ENCODE peak calls at places on chromosomes 3 and 15, in five cellular contexts. X is A549, O is esophagus muscularis mucosa, Y is HepG2, K is ovary. A is an unnamed sample.

GRCh38 chr3:155805204-155805801 is 775 bp downstream of the C3orf33 start:
- DNase-seq in X (peak), O (no peak), Y (peak), K (no peak), A (peak)

GRCh38 chr15:29988689-29989088 is 94.1 kb upstream of the GOLGA8J start:
- DNase-seq in X (no peak), O (no peak), Y (no peak), K (no peak), A (no peak)

GRCh38 chr3:29268651-29269050 is 12.2 kb upstream of the RBMS3 start:
- DNase-seq in X (no peak), O (no peak), Y (no peak), K (no peak), A (no peak)

GRCh38 chr3:13219902-13220296 is 146.7 kb upstream of the IQSEC1 start:
- DNase-seq in X (no peak), O (no peak), Y (no peak), K (no peak), A (no peak)

GRCh38 chr3:131341761-131342160 is 39.8 kb upstream of the NUDT16 start:
- DNase-seq in X (no peak), O (no peak), Y (no peak), K (no peak), A (no peak)

GRCh38 chr15:63971427-63971805 is 74.9 kb downstream of the DAPK2 start:
- DNase-seq in X (no peak), O (no peak), Y (no peak), K (no peak), A (no peak)

GRCh38 chr3:176994876-176995781 is 202.2 kb downstream of the TBL1XR1 start:
- DNase-seq in X (no peak), O (no peak), Y (no peak), K (no peak), A (no peak)

GRCh38 chr3:24521306-24522154 is 26.9 kb upstream of the THRB start:
- DNase-seq in X (peak), O (no peak), Y (peak), K (peak), A (peak)

GRCh38 chr3:186815490-186815889 is 9.2 kb upstream of the RFC4 start:
- DNase-seq in X (peak), O (no peak), Y (no peak), K (no peak), A (no peak)

GRCh38 chr3:60755094-60755493 is 496.2 kb downstream of the FHIT start:
- DNase-seq in X (peak), O (no peak), Y (peak), K (no peak), A (no peak)

GRCh38 chr15:80418892-80419537 is 14.8 kb downstream of the ARNT2 start:
- DNase-seq in X (peak), O (no peak), Y (peak), K (no peak), A (no peak)

GRCh38 chr15:93025625-93025982 is 63.4 kb downstream of the RGMA start:
- DNase-seq in X (no peak), O (no peak), Y (no peak), K (no peak), A (no peak)

GRCh38 chr3:30112904-30113484 is 493.4 kb upstream of the TGFBR2 start:
- DNase-seq in X (peak), O (no peak), Y (peak), K (no peak), A (no peak)

GRCh38 chr15:70035719-70036077 is 62.0 kb downstream of the TLE3 start:
- DNase-seq in X (no peak), O (no peak), Y (no peak), K (no peak), A (no peak)
- H3K4me3 ChIP-seq in X (no peak), O (no peak), Y (no peak), K (no peak), A (no peak)

GRCh38 chr15:40471105-40471777 is 457 bp downstream of the CHST14 start:
- DNase-seq in X (peak), O (no peak), Y (no peak), K (peak), A (no peak)
- TF ChIP-seq POLR2A in X (peak), O (no peak), Y (peak), K (no peak), A (no peak)

GRCh38 chr15:72005483-72005882 is 112.5 kb downstream of the MYO9A start:
- DNase-seq in X (no peak), O (no peak), Y (no peak), K (no peak), A (no peak)

GRCh38 chr15:72011291-72011940 is 106.5 kb downstream of the MYO9A start:
- DNase-seq in X (no peak), O (no peak), Y (no peak), K (no peak), A (no peak)

GRCh38 chr15:72009207-72009606 is 108.7 kb downstream of the MYO9A start:
- DNase-seq in X (peak), O (no peak), Y (peak), K (no peak), A (peak)

GRCh38 chr15:72006382-72006781 is 111.6 kb downstream of the MYO9A start:
- DNase-seq in X (no peak), O (no peak), Y (no peak), K (no peak), A (no peak)
- TF ChIP-seq EP300 in X (no peak), O (no peak), Y (no peak), K (no peak), A (no peak)

DNA sequence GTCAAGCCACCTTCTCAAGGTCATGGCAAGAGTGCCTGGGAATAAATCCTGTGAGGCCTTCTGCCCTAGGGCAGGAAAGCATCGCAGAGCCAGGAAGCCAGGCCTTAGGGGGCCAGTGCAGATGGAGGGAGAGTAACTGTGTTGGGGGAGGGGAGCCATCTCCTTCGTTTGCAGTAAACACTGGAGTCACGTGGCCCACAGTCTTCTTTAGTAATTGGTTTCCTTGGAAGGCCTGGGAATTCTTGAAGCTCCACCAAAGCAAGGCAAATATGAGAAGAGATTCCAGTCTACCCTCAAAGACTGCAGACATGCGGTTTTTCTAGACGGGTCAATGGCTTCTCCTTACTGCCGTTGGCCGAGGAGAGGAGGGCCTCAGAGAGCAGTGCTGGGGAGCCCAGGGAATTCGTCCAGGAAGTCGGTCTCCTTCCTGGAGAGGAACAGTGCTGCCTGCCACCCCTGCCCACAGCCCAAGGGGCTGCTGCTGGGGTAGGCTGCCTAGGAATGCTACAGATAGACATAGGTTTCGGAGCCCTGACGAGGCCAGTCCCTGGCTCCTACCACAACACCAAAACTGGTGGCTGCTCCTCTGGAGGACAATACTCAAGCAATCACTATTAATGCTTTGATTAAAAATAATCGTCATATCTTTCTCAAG is 30.6 kb downstream of the ANP32A start:
- DNase-seq in X (no peak), O (no peak), Y (no peak), K (no peak), A (no peak)
- H3K4me3 ChIP-seq in X (no peak), O (no peak), Y (no peak), K (no peak), A (no peak)

GRCh38 chr15:98391131-98391530 is 257.2 kb upstream of the IGF1R start:
- DNase-seq in X (no peak), O (no peak), Y (no peak), K (no peak), A (no peak)

GRCh38 chr15:98397411-98397810 is 250.9 kb upstream of the IGF1R start:
- DNase-seq in X (no peak), O (no peak), Y (no peak), K (no peak), A (no peak)

GRCh38 chr15:98391568-98391967 is 256.8 kb upstream of the IGF1R start:
- DNase-seq in X (no peak), O (no peak), Y (no peak), K (no peak), A (no peak)

GRCh38 chr15:98395974-98396627 is 252.2 kb upstream of the IGF1R start:
- DNase-seq in X (no peak), O (no peak), Y (peak), K (no peak), A (no peak)

GRCh38 chr15:98394546-98394945 is 253.8 kb upstream of the IGF1R start:
- DNase-seq in X (no peak), O (no peak), Y (no peak), K (no peak), A (no peak)
- TF ChIP-seq POLR2A in X (no peak), O (no peak), Y (no peak), K (no peak), A (no peak)

GRCh38 chr3:72185549-72186484 is 400.9 kb upstream of the PROK2 start:
- DNase-seq in X (peak), O (no peak), Y (peak), K (no peak), A (no peak)
- TF ChIP-seq EP300 in X (no peak), O (no peak), Y (no peak), K (no peak), A (no peak)

GRCh38 chr15:57496594-57496945 is 95.1 kb upstream of the MYZAP start:
- DNase-seq in X (no peak), O (no peak), Y (no peak), K (no peak), A (no peak)

GRCh38 chr15:57495554-57496235 is 96.0 kb upstream of the MYZAP start:
- DNase-seq in X (no peak), O (no peak), Y (no peak), K (no peak), A (no peak)

GRCh38 chr15:57496946-57497944 is 94.5 kb upstream of the MYZAP start:
- DNase-seq in X (peak), O (no peak), Y (peak), K (no peak), A (peak)

GRCh38 chr15:57494575-57494974 is 97.1 kb upstream of the MYZAP start:
- DNase-seq in X (no peak), O (no peak), Y (no peak), K (no peak), A (no peak)

DNA sequence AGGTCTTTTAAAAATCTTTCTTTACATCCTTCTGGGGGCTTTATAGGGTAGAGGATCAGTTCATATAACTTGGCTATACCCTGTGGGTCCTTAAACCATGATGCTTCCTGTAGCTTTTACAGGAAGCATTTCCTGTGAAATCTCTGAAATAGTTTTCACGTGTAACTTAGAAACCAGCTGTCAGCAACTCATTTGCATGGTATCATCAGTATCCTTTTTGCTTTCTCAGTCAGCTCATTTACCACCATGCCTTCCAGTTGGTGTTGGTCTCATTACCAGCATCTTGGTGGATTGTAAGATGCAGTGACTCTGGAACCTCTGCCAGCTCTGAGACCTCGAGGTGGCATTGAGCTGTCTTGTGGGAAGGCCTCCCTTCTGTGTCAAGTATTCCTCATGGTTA is 96.7 kb upstream of the MYZAP start:
- DNase-seq in X (no peak), O (no peak), Y (no peak), K (no peak), A (no peak)
- H3K4me3 ChIP-seq in X (no peak), O (no peak), Y (no peak), K (no peak), A (no peak)

DNA sequence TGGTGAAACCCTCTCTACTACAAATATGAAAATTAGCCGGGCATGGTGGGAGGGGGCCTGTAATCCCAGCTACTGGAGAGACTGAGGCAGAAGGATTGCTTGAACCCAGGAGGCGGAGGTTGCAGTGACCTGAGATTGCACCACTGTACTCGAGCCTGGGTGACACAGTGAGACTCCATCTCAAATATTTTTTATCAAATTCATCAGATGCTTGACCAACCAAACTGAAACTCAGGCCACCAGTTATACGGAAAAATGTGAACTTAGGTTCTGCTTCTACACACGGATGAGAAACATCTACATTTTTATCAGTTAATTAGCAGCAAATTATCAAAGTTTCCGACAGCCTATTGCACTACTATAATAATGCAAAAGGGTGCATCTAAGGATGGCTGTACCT is 4.8 kb downstream of the ARF4 start:
- DNase-seq in X (no peak), O (no peak), Y (no peak), K (no peak), A (no peak)
- TF ChIP-seq POLR2A in X (no peak), O (no peak), Y (no peak), K (no peak), A (no peak)

GRCh38 chr3:10432156-10432845 is 73.1 kb downstream of the ATP2B2 start:
- DNase-seq in X (no peak), O (no peak), Y (no peak), K (no peak), A (no peak)
- TF ChIP-seq EP300 in X (no peak), O (no peak), Y (no peak), K (no peak), A (no peak)

DNA sequence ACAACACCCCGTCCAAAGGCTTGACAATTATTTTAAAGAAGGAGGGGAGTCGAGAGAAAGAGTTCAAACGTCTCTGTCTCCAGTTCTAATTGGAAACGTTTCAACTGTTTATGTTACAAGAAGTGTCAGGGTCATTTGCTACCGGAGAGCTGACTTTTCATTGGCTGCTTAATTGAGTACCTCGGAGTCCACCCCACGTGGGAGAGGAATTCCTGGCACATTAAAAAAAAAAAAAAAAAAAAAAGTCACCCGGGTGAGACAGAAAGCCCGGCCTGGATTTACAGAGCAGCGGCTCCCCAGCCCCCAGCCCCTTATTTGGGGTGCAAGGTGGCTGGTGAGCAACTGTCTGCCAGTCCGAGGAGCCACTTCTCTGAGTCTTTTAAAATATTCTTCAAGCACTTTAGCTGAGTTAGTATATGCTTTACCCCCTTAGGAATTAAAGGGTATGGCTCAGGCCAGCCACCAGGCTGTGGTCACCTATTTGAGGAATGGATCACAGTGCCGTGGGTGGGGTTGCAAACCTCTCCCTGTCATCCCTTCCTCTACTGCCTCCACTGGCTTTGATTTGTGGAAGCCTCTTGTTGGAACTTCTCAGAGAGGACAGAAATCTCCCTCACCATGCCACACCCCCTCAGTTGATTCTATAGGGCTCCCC is 3.9 kb upstream of the TLE3 start:
- DNase-seq in X (peak), O (no peak), Y (peak), K (peak), A (peak)
- H3K4me3 ChIP-seq in X (peak), O (peak), Y (peak), K (no peak), A (peak)

A was measured in stomach.